ENCODE peak calls at places on chromosome 15, in four cellular contexts. One of them, this sample, is unnamed.

GRCh38 chr15:61195116-61196002 is 33.7 kb downstream of the RORA start:
- DNase-seq in uterus: no peak
- DNase-seq in HepG2: peak; percentile 23
- DNase-seq in sigmoid colon: no peak
- DNase-seq in this sample: peak; percentile 17

GRCh38 chr15:31300981-31301686 is 25.5 kb upstream of the KLF13 start:
- DNase-seq in uterus: no peak
- DNase-seq in HepG2: no peak
- DNase-seq in sigmoid colon: peak; percentile 54
- DNase-seq in this sample: no peak

GRCh38 chr15:39580630-39581500 is at the start of gene THBS1:
- DNase-seq in uterus: peak; percentile 94
- DNase-seq in HepG2: peak; percentile 81
- DNase-seq in sigmoid colon: peak; percentile 97
- DNase-seq in this sample: peak; percentile 70

GRCh38 chr15:40265355-40265754 is 17.5 kb downstream of the ANKRD63 start:
- DNase-seq in uterus: no peak
- DNase-seq in HepG2: no peak
- DNase-seq in sigmoid colon: no peak
- DNase-seq in this sample: no peak

GRCh38 chr15:27722102-27722501 is 377.0 kb downstream of the OCA2 start:
- DNase-seq in uterus: no peak
- DNase-seq in HepG2: no peak
- DNase-seq in sigmoid colon: no peak
- DNase-seq in this sample: no peak

GRCh38 chr15:67832965-67833503 is 6.8 kb downstream of the RNU6-1 start:
- DNase-seq in uterus: no peak
- DNase-seq in HepG2: no peak
- DNase-seq in sigmoid colon: peak; percentile 55
- DNase-seq in this sample: no peak

GRCh38 chr15:89436560-89437311 is 59.6 kb downstream of the RHCG start:
- DNase-seq in uterus: no peak
- DNase-seq in HepG2: peak; percentile 50
- DNase-seq in sigmoid colon: no peak
- DNase-seq in this sample: no peak

GRCh38 chr15:73945109-73945508 is 18.8 kb downstream of the LOXL1 start:
- DNase-seq in uterus: no peak
- DNase-seq in HepG2: no peak
- DNase-seq in sigmoid colon: no peak
- DNase-seq in this sample: no peak

GRCh38 chr15:29600262-29600661 is 222.0 kb downstream of the TJP1 start:
- DNase-seq in uterus: no peak
- DNase-seq in HepG2: no peak
- DNase-seq in sigmoid colon: no peak
- DNase-seq in this sample: no peak

GRCh38 chr15:78041946-78042345 is 35.6 kb downstream of the TBC1D2B start:
- DNase-seq in uterus: no peak
- DNase-seq in HepG2: no peak
- DNase-seq in sigmoid colon: no peak
- DNase-seq in this sample: no peak

DNA sequence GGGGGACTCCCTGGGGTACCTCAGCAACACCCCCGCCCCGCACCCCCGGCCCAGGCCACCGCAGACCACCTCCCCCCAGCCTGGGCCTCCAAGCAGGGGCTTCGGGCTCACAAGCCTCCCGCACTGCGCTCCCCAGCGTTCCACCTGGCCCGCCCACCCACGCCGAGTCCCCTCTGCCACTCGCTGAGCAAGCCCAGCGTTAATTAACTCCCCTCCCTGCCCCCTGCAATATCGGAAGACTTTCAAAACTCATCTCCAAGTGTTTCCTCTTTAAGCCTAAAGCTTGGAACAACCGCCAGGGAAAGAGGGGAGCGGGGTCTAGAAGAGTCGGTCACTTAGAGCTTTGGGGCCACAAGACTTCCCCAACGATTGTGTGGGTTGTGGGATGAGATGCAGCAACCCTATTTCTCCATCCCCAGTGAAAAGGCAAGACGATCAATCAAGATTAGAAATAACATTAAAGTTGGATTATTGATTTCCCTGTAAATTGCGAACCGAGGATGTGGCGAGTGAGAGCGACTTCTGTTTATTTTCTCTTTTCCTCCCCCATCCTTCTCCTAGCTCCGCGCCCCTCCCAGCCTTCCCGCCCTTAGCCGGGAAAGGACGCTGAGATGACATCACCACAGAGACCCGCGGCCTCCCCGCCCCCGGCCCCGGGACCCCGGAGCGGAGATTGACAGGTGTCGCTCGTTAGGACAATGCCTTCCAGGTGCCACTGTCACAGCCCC is 30.2 kb downstream of the NR2F2 start:
- DNase-seq in uterus: peak; percentile 57
- DNase-seq in HepG2: no peak
- DNase-seq in sigmoid colon: no peak
- DNase-seq in this sample: no peak
- TF ChIP-seq CTCF in uterus: no peak
- TF ChIP-seq CTCF in HepG2: no peak
- TF ChIP-seq CTCF in sigmoid colon: no peak
- TF ChIP-seq CTCF in this sample: no peak

GRCh38 chr15:85329561-85330421 is 50.6 kb upstream of the AKAP13 start:
- DNase-seq in uterus: no peak
- DNase-seq in HepG2: no peak
- DNase-seq in sigmoid colon: no peak
- DNase-seq in this sample: peak; percentile 51
- TF ChIP-seq POLR2A in uterus: no peak
- TF ChIP-seq POLR2A in HepG2: no peak
- TF ChIP-seq POLR2A in sigmoid colon: no peak
- TF ChIP-seq POLR2A in this sample: no peak

GRCh38 chr15:72835289-72835890 is 51.8 kb upstream of the ADPGK start:
- DNase-seq in uterus: no peak
- DNase-seq in HepG2: peak; percentile 4
- DNase-seq in sigmoid colon: no peak
- DNase-seq in this sample: peak; percentile 6
- TF ChIP-seq CTCF in uterus: no peak
- TF ChIP-seq CTCF in HepG2: peak; percentile 16
- TF ChIP-seq CTCF in sigmoid colon: peak; percentile 14
- TF ChIP-seq CTCF in this sample: no peak

GRCh38 chr15:56918046-56918906 is at the start of gene TCF12:
- DNase-seq in uterus: peak; percentile 96
- DNase-seq in HepG2: peak; percentile 71
- DNase-seq in sigmoid colon: peak; percentile 97
- DNase-seq in this sample: peak; percentile 95
- TF ChIP-seq POLR2A in uterus: peak; percentile 79
- TF ChIP-seq POLR2A in HepG2: peak; percentile 55
- TF ChIP-seq POLR2A in sigmoid colon: peak; percentile 20
- TF ChIP-seq POLR2A in this sample: peak; percentile 90

DNA sequence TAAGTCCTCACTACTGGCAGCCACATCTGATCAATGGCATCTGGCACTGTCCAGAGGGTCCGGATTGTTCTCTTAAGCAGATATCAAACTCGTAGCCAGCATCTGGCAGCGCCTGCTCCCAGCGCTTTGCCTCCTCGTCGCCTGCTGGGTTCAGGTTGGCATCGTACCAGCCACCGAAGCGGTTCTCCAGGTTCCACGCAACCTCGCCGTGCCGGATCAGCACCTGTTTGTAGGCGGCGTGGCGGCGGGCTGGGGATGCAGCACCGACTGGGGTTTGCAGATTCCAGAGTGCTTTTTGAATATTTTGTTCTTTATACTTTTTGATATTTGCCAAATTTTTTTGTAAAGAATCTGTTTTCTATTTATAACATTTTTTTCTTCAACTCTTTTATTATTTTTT is 111.6 kb downstream of the NR2F2 start:
- DNase-seq in uterus: no peak
- DNase-seq in HepG2: no peak
- DNase-seq in sigmoid colon: no peak
- DNase-seq in this sample: no peak
- TF ChIP-seq CTCF in uterus: no peak
- TF ChIP-seq CTCF in HepG2: no peak
- TF ChIP-seq CTCF in sigmoid colon: no peak
- TF ChIP-seq CTCF in this sample: no peak

DNA sequence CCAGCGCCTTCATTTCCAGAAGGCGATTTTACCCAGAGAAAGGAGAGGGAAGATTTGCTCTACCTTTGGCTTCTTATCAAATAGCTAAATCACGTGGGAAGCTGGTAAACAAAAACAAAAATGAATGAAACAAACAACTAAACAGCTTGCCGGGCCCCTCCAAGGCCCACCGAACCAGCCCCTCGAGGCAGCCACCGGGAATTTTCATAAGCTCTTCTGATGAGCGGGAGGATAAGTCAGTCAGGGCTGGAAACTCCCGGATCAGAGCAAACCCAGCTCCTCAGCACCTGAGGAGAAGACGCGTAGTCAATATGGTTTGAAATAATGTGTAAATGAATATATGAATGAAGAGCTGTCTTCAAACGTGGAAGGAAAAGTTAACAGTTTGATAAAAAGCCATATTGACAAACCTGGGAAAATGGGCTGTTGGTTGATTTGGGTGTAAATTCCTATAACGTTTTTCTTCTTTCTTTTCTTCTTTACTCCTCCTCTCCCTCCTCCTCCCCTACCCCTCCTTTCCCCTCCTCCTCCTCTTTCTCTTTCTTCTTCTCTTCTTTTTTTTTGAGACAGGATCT is 10.7 kb downstream of the RPLP1 start:
- DNase-seq in uterus: peak; percentile 32
- DNase-seq in HepG2: no peak
- DNase-seq in sigmoid colon: no peak
- DNase-seq in this sample: no peak
- TF ChIP-seq POLR2A in uterus: no peak
- TF ChIP-seq POLR2A in HepG2: no peak
- TF ChIP-seq POLR2A in sigmoid colon: no peak
- TF ChIP-seq POLR2A in this sample: no peak

GRCh38 chr15:92429378-92430066 is 35.8 kb downstream of the ST8SIA2 start:
- DNase-seq in uterus: no peak
- DNase-seq in HepG2: no peak
- DNase-seq in sigmoid colon: no peak
- DNase-seq in this sample: no peak

GRCh38 chr15:92421980-92422379 is 28.3 kb downstream of the ST8SIA2 start:
- DNase-seq in uterus: no peak
- DNase-seq in HepG2: no peak
- DNase-seq in sigmoid colon: no peak
- DNase-seq in this sample: no peak

GRCh38 chr15:92430067-92430435 is 36.4 kb downstream of the ST8SIA2 start:
- DNase-seq in uterus: no peak
- DNase-seq in HepG2: no peak
- DNase-seq in sigmoid colon: no peak
- DNase-seq in this sample: no peak

GRCh38 chr15:92425578-92426225 is 32.0 kb downstream of the ST8SIA2 start:
- DNase-seq in uterus: no peak
- DNase-seq in HepG2: no peak
- DNase-seq in sigmoid colon: no peak
- DNase-seq in this sample: no peak
- TF ChIP-seq CTCF in uterus: no peak
- TF ChIP-seq CTCF in HepG2: no peak
- TF ChIP-seq CTCF in sigmoid colon: no peak
- TF ChIP-seq CTCF in this sample: no peak

DNA sequence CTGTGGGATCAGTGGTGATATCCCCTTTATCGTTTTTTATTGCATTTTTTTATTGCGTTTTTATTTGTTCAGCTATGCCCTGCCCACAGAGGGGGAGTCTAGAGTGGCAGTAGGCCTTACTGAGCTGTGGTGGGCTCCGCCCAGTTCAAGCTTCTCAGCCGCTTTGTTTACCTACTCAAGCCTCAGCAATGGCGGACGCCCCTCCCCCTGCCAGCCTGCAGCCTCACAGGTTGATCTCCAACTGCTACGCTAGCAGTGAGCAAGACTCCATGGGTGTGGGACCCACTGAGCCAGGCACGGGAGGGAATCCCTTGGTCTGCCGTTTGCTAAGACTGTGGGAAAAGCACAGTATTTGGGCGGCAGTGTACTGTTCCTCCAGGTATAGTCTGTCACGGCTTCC is 500.6 kb upstream of the MCTP2 start:
- DNase-seq in uterus: no peak
- DNase-seq in HepG2: no peak
- DNase-seq in sigmoid colon: no peak
- DNase-seq in this sample: no peak
- TF ChIP-seq POLR2A in uterus: no peak
- TF ChIP-seq POLR2A in HepG2: no peak
- TF ChIP-seq POLR2A in sigmoid colon: no peak
- TF ChIP-seq POLR2A in this sample: no peak

This sample was measured in body of pancreas.